ENCODE peak calls at places on chromosome 1, in four cellular contexts. One of them, this sample, is unnamed.

GRCh38 chr1:25952851-25953401 is 44.9 kb downstream of the PAFAH2 start:
- DNase-seq in lower leg skin: no peak
- DNase-seq in heart left ventricle: peak
- DNase-seq in tibial nerve: no peak
- DNase-seq in this sample: no peak

GRCh38 chr1:161913482-161914140 is 110.1 kb downstream of the OLFML2B start:
- DNase-seq in lower leg skin: no peak
- DNase-seq in heart left ventricle: no peak
- DNase-seq in tibial nerve: no peak
- DNase-seq in this sample: no peak

GRCh38 chr1:203144661-203145060 is 17.1 kb downstream of the ADORA1 start:
- DNase-seq in lower leg skin: no peak
- DNase-seq in heart left ventricle: no peak
- DNase-seq in tibial nerve: no peak
- DNase-seq in this sample: no peak

GRCh38 chr1:230303822-230304221 is 122.3 kb downstream of the PGBD5 start:
- DNase-seq in lower leg skin: peak
- DNase-seq in heart left ventricle: no peak
- DNase-seq in tibial nerve: peak
- DNase-seq in this sample: no peak

GRCh38 chr1:234656981-234657651 is 47.1 kb upstream of the IRF2BP2 start:
- DNase-seq in heart left ventricle: no peak
- DNase-seq in lower leg skin: peak
- DNase-seq in tibial nerve: no peak
- DNase-seq in this sample: no peak

GRCh38 chr1:173733912-173734311 is 19.1 kb downstream of the KLHL20 start:
- DNase-seq in tibial nerve: no peak
- DNase-seq in heart left ventricle: peak
- DNase-seq in lower leg skin: no peak
- DNase-seq in this sample: no peak

GRCh38 chr1:64293820-64294219 is 90.4 kb downstream of the UBE2U start:
- DNase-seq in tibial nerve: no peak
- DNase-seq in heart left ventricle: no peak
- DNase-seq in lower leg skin: no peak
- DNase-seq in this sample: no peak

GRCh38 chr1:19737413-19737812 is 62.3 kb downstream of the TMCO4 start:
- DNase-seq in heart left ventricle: no peak
- DNase-seq in tibial nerve: no peak
- DNase-seq in lower leg skin: no peak
- DNase-seq in this sample: no peak

GRCh38 chr1:180185971-180186645 is 31.4 kb downstream of the QSOX1 start:
- DNase-seq in tibial nerve: no peak
- DNase-seq in heart left ventricle: no peak
- DNase-seq in lower leg skin: no peak
- DNase-seq in this sample: no peak

GRCh38 chr1:17922833-17923232 is 167.7 kb downstream of the ACTL8 start:
- DNase-seq in heart left ventricle: peak
- DNase-seq in tibial nerve: peak
- DNase-seq in lower leg skin: peak
- DNase-seq in this sample: peak

GRCh38 chr1:99007366-99007765 is 2.7 kb upstream of the PLPPR5 start:
- DNase-seq in heart left ventricle: no peak
- DNase-seq in tibial nerve: no peak
- DNase-seq in lower leg skin: no peak
- DNase-seq in this sample: no peak

GRCh38 chr1:163528710-163529348 is 207.1 kb downstream of the NUF2 start:
- DNase-seq in lower leg skin: no peak
- DNase-seq in heart left ventricle: no peak
- DNase-seq in tibial nerve: no peak
- DNase-seq in this sample: no peak

GRCh38 chr1:247530785-247531184 is 5.5 kb downstream of the OR2C3 start:
- DNase-seq in heart left ventricle: no peak
- DNase-seq in tibial nerve: no peak
- DNase-seq in lower leg skin: no peak
- DNase-seq in this sample: no peak

GRCh38 chr1:85830837-85831236 is 122.6 kb upstream of the ZNHIT6 start:
- DNase-seq in tibial nerve: no peak
- DNase-seq in heart left ventricle: no peak
- DNase-seq in lower leg skin: no peak
- DNase-seq in this sample: no peak

GRCh38 chr1:157274698-157275534 is 136.7 kb upstream of the ETV3 start:
- DNase-seq in tibial nerve: no peak
- DNase-seq in lower leg skin: no peak
- DNase-seq in heart left ventricle: no peak
- DNase-seq in this sample: no peak

GRCh38 chr1:184494929-184495328 is 108.1 kb downstream of the C1orf21 start:
- DNase-seq in tibial nerve: no peak
- DNase-seq in heart left ventricle: no peak
- DNase-seq in lower leg skin: no peak
- DNase-seq in this sample: peak

GRCh38 chr1:151756291-151756690 is 7.0 kb downstream of the MRPL9 start:
- DNase-seq in heart left ventricle: no peak
- DNase-seq in lower leg skin: no peak
- DNase-seq in tibial nerve: no peak
- DNase-seq in this sample: no peak

GRCh38 chr1:192512426-192513125 is 63.0 kb upstream of the RGS1 start:
- DNase-seq in lower leg skin: peak
- DNase-seq in heart left ventricle: no peak
- DNase-seq in tibial nerve: no peak
- DNase-seq in this sample: no peak

GRCh38 chr1:75723989-75724471 is 479 bp upstream of the ACADM start:
- DNase-seq in heart left ventricle: peak
- DNase-seq in tibial nerve: peak
- DNase-seq in lower leg skin: peak
- DNase-seq in this sample: peak

GRCh38 chr1:180213401-180214177 is 16.5 kb upstream of the LHX4 start:
- DNase-seq in heart left ventricle: no peak
- DNase-seq in lower leg skin: no peak
- DNase-seq in tibial nerve: no peak
- DNase-seq in this sample: no peak

GRCh38 chr1:98121661-98122060 is 200.8 kb upstream of the DPYD start:
- DNase-seq in tibial nerve: no peak
- DNase-seq in heart left ventricle: no peak
- DNase-seq in lower leg skin: no peak
- DNase-seq in this sample: no peak

GRCh38 chr1:214552174-214552608 is 789 bp upstream of the PTPN14 start:
- DNase-seq in lower leg skin: peak
- DNase-seq in heart left ventricle: peak
- DNase-seq in tibial nerve: peak
- DNase-seq in this sample: no peak

GRCh38 chr1:24586970-24587820 is 31.3 kb downstream of the NCMAP start:
- DNase-seq in lower leg skin: peak
- DNase-seq in tibial nerve: peak
- DNase-seq in heart left ventricle: no peak
- DNase-seq in this sample: peak

GRCh38 chr1:221023482-221023881 is 144.2 kb downstream of the HLX start:
- DNase-seq in lower leg skin: no peak
- DNase-seq in tibial nerve: no peak
- DNase-seq in heart left ventricle: no peak
- DNase-seq in this sample: no peak

GRCh38 chr1:28755701-28756100 is 19.0 kb downstream of the YTHDF2 start:
- DNase-seq in tibial nerve: no peak
- DNase-seq in lower leg skin: no peak
- DNase-seq in heart left ventricle: no peak
- DNase-seq in this sample: no peak

GRCh38 chr1:224510880-224511645 is 76.5 kb upstream of the WDR26 start:
- DNase-seq in tibial nerve: no peak
- DNase-seq in heart left ventricle: no peak
- DNase-seq in lower leg skin: no peak
- DNase-seq in this sample: no peak

GRCh38 chr1:70627910-70628309 is 216.8 kb downstream of the CTH start:
- DNase-seq in heart left ventricle: no peak
- DNase-seq in lower leg skin: no peak
- DNase-seq in tibial nerve: no peak
- DNase-seq in this sample: no peak

GRCh38 chr1:184078564-184079107 is 27.1 kb downstream of the TSEN15 start:
- DNase-seq in heart left ventricle: no peak
- DNase-seq in lower leg skin: no peak
- DNase-seq in tibial nerve: no peak
- DNase-seq in this sample: no peak

GRCh38 chr1:161176468-161177111 is 717 bp downstream of the B4GALT3 start:
- DNase-seq in heart left ventricle: peak
- DNase-seq in lower leg skin: no peak
- DNase-seq in tibial nerve: no peak
- DNase-seq in this sample: no peak

GRCh38 chr1:21293537-21294265 is 3.4 kb upstream of the ECE1 start:
- DNase-seq in heart left ventricle: no peak
- DNase-seq in lower leg skin: no peak
- DNase-seq in tibial nerve: no peak
- DNase-seq in this sample: peak

GRCh38 chr1:163066168-163066567 is 3.0 kb upstream of the RGS4 start:
- DNase-seq in tibial nerve: no peak
- DNase-seq in heart left ventricle: no peak
- DNase-seq in lower leg skin: no peak
- DNase-seq in this sample: no peak

GRCh38 chr1:183247066-183247465 is 61.0 kb downstream of the LAMC2 start:
- DNase-seq in heart left ventricle: no peak
- DNase-seq in lower leg skin: no peak
- DNase-seq in tibial nerve: no peak
- DNase-seq in this sample: no peak

GRCh38 chr1:41902125-41902524 is 16.6 kb downstream of the HIVEP3 start:
- DNase-seq in tibial nerve: no peak
- DNase-seq in lower leg skin: no peak
- DNase-seq in heart left ventricle: peak
- DNase-seq in this sample: no peak

GRCh38 chr1:201737350-201738060 is 91.5 kb upstream of the IPO9 start:
- DNase-seq in heart left ventricle: peak
- DNase-seq in tibial nerve: no peak
- DNase-seq in lower leg skin: no peak
- DNase-seq in this sample: no peak

GRCh38 chr1:98422821-98423220 is 238.7 kb upstream of the SNX7 start:
- DNase-seq in tibial nerve: no peak
- DNase-seq in heart left ventricle: no peak
- DNase-seq in lower leg skin: no peak
- DNase-seq in this sample: no peak

GRCh38 chr1:179637211-179637860 is 45.7 kb downstream of the TDRD5 start:
- DNase-seq in lower leg skin: no peak
- DNase-seq in tibial nerve: no peak
- DNase-seq in heart left ventricle: no peak
- DNase-seq in this sample: no peak

GRCh38 chr1:85315789-85316188 is 39.4 kb upstream of the BCL10 start:
- DNase-seq in tibial nerve: no peak
- DNase-seq in heart left ventricle: peak
- DNase-seq in lower leg skin: no peak
- DNase-seq in this sample: no peak

GRCh38 chr1:11157867-11158266 is 31.3 kb upstream of the ANGPTL7 start:
- DNase-seq in tibial nerve: peak
- DNase-seq in heart left ventricle: peak
- DNase-seq in lower leg skin: peak
- DNase-seq in this sample: no peak

GRCh38 chr1:247385283-247385682 is 30.7 kb upstream of the NLRP3 start:
- DNase-seq in heart left ventricle: no peak
- DNase-seq in lower leg skin: no peak
- DNase-seq in tibial nerve: no peak
- DNase-seq in this sample: no peak

GRCh38 chr1:228107636-228108035 is 1.5 kb downstream of the MRPL55 start:
- DNase-seq in tibial nerve: no peak
- DNase-seq in heart left ventricle: peak
- DNase-seq in lower leg skin: no peak
- DNase-seq in this sample: no peak
- TF ChIP-seq POLR2A in tibial nerve: no peak
- TF ChIP-seq POLR2A in heart left ventricle: no peak
- TF ChIP-seq POLR2A in lower leg skin: no peak
- TF ChIP-seq POLR2A in this sample: no peak

GRCh38 chr1:155000725-155001437 is 1.7 kb upstream of the ZBTB7B start:
- DNase-seq in lower leg skin: peak
- DNase-seq in heart left ventricle: peak
- DNase-seq in tibial nerve: peak
- DNase-seq in this sample: peak
- TF ChIP-seq POLR2A in lower leg skin: no peak
- TF ChIP-seq POLR2A in heart left ventricle: peak
- TF ChIP-seq POLR2A in tibial nerve: peak
- TF ChIP-seq POLR2A in this sample: peak

GRCh38 chr1:12615916-12616708 is 1.9 kb downstream of the DHRS3 start:
- DNase-seq in heart left ventricle: peak
- DNase-seq in tibial nerve: peak
- DNase-seq in lower leg skin: no peak
- DNase-seq in this sample: no peak
- TF ChIP-seq POLR2A in heart left ventricle: no peak
- TF ChIP-seq POLR2A in tibial nerve: no peak
- TF ChIP-seq POLR2A in lower leg skin: no peak
- TF ChIP-seq POLR2A in this sample: no peak

GRCh38 chr1:218718977-218719376 is 373.8 kb downstream of the TGFB2 start:
- DNase-seq in tibial nerve: no peak
- DNase-seq in heart left ventricle: no peak
- DNase-seq in lower leg skin: no peak
- DNase-seq in this sample: no peak

GRCh38 chr1:218711884-218712674 is 366.9 kb downstream of the TGFB2 start:
- DNase-seq in lower leg skin: peak
- DNase-seq in tibial nerve: no peak
- DNase-seq in heart left ventricle: no peak
- DNase-seq in this sample: no peak

GRCh38 chr1:218717611-218718010 is 372.5 kb downstream of the TGFB2 start:
- DNase-seq in heart left ventricle: no peak
- DNase-seq in lower leg skin: no peak
- DNase-seq in tibial nerve: no peak
- DNase-seq in this sample: no peak

GRCh38 chr1:218718216-218718615 is 373.1 kb downstream of the TGFB2 start:
- DNase-seq in heart left ventricle: no peak
- DNase-seq in lower leg skin: no peak
- DNase-seq in tibial nerve: no peak
- DNase-seq in this sample: no peak

GRCh38 chr1:218715961-218716669 is 371.0 kb downstream of the TGFB2 start:
- DNase-seq in lower leg skin: no peak
- DNase-seq in tibial nerve: no peak
- DNase-seq in heart left ventricle: no peak
- DNase-seq in this sample: no peak
- TF ChIP-seq POLR2A in lower leg skin: no peak
- TF ChIP-seq POLR2A in tibial nerve: no peak
- TF ChIP-seq POLR2A in heart left ventricle: no peak
- TF ChIP-seq POLR2A in this sample: no peak

GRCh38 chr1:58903450-58904298 is 119.8 kb upstream of the JUN start:
- DNase-seq in lower leg skin: peak
- DNase-seq in heart left ventricle: peak
- DNase-seq in tibial nerve: peak
- DNase-seq in this sample: peak
- TF ChIP-seq POLR2A in lower leg skin: no peak
- TF ChIP-seq POLR2A in heart left ventricle: no peak
- TF ChIP-seq POLR2A in tibial nerve: peak
- TF ChIP-seq POLR2A in this sample: peak